ENCODE peak calls at places on chromosomes 12 and 14, in nine cellular contexts. Y, P, R, B, E, V, D, X and W are unnamed samples.

GRCh38 chr12:22334696-22335290 is at the start of gene ST8SIA1:
- DNase-seq in P (peak), Y (peak), B (no peak), E (peak), D (peak), R (peak), V (no peak), X (peak), W (peak)

GRCh38 chr12:52800259-52800917 is 4.5 kb upstream of the KRT3 start:
- DNase-seq in B (no peak), V (no peak), D (no peak), R (no peak), E (peak), X (no peak), P (no peak), Y (no peak), W (no peak)

GRCh38 chr12:50005150-50005549 is 20.1 kb downstream of the RACGAP1 start:
- DNase-seq in X (no peak), P (no peak), V (no peak), R (no peak), D (no peak), B (no peak), E (no peak), Y (no peak), W (no peak)

GRCh38 chr14:94122438-94122837 is 7.0 kb downstream of the IFI27L2 start:
- DNase-seq in R (peak), Y (no peak), V (peak), P (no peak), D (peak), B (no peak), E (no peak), X (no peak), W (no peak)

GRCh38 chr12:46660276-46660675 is 165.5 kb downstream of the SLC38A4 start:
- DNase-seq in R (no peak), X (no peak), E (no peak), Y (no peak), B (no peak), P (no peak), V (no peak), D (no peak), W (no peak)

GRCh38 chr14:92529895-92530294 is 16.3 kb downstream of the RIN3 start:
- DNase-seq in P (no peak), D (no peak), R (no peak), V (no peak), B (no peak), E (no peak), X (no peak), Y (no peak), W (no peak)

GRCh38 chr12:75364918-75365317 is 26.0 kb upstream of the GLIPR1L2 start:
- DNase-seq in X (no peak), D (no peak), V (no peak), Y (no peak), B (no peak), E (no peak), R (no peak), P (no peak), W (no peak)

GRCh38 chr12:37547611-37548010 is 769.0 kb upstream of the ALG10B start:
- DNase-seq in E (peak), P (no peak), R (no peak), X (no peak), D (no peak), V (no peak), Y (no peak), B (no peak), W (no peak)

GRCh38 chr12:123546281-123546680 is 12.8 kb upstream of the RILPL1 start:
- DNase-seq in P (no peak), Y (no peak), D (no peak), V (no peak), B (no peak), X (peak), R (no peak), E (no peak), W (no peak)

GRCh38 chr14:22557846-22558220 is 31.2 kb downstream of the DAD1 start:
- DNase-seq in V (no peak), P (no peak), R (no peak), B (no peak), D (no peak), X (no peak), Y (no peak), E (no peak), W (no peak)

GRCh38 chr14:92917041-92917940 is 5.7 kb upstream of the CHGA start:
- DNase-seq in P (no peak), R (no peak), Y (no peak), E (no peak), V (no peak), D (no peak), X (no peak), B (no peak), W (no peak)

GRCh38 chr12:25816637-25817036 is 141.8 kb upstream of the RASSF8 start:
- DNase-seq in E (no peak), V (no peak), X (no peak), B (no peak), D (no peak), Y (no peak), P (no peak), R (no peak), W (no peak)

GRCh38 chr12:93773122-93773871 is 96.1 kb downstream of the CRADD start:
- DNase-seq in X (peak), V (no peak), R (no peak), B (no peak), E (no peak), P (no peak), D (no peak), Y (no peak), W (no peak)

GRCh38 chr12:77339610-77340009 is 274.2 kb upstream of the E2F7 start:
- DNase-seq in Y (no peak), X (peak), V (no peak), R (no peak), B (no peak), P (no peak), D (no peak), E (no peak), W (no peak)

GRCh38 chr14:92944976-92945375 is 22.0 kb downstream of the CHGA start:
- DNase-seq in E (no peak), Y (no peak), V (no peak), B (no peak), X (no peak), R (no peak), D (no peak), P (no peak), W (no peak)

GRCh38 chr12:7832059-7832696 is 40.5 kb downstream of the SLC2A14 start:
- DNase-seq in Y (no peak), P (no peak), D (peak), X (peak), V (no peak), B (peak), E (no peak), R (no peak), W (no peak)

GRCh38 chr12:65333649-65334048 is 55.2 kb downstream of the MSRB3 start:
- DNase-seq in R (no peak), Y (no peak), D (no peak), X (no peak), B (no peak), V (no peak), P (no peak), E (no peak), W (no peak)

GRCh38 chr14:71163050-71163841 is 256.0 kb downstream of the PCNX1 start:
- DNase-seq in E (no peak), P (no peak), X (no peak), R (no peak), V (no peak), D (no peak), B (no peak), Y (no peak), W (no peak)

GRCh38 chr12:13156277-13156676 is 40.2 kb upstream of the EMP1 start:
- DNase-seq in E (no peak), V (no peak), B (no peak), X (no peak), D (no peak), P (no peak), R (no peak), Y (no peak), W (no peak)

GRCh38 chr14:83463500-83464098 is 1929.9 kb upstream of the SEL1L start:
- DNase-seq in R (no peak), Y (no peak), X (peak), D (peak), B (peak), E (no peak), V (peak), P (no peak), W (peak)

GRCh38 chr12:117333331-117334000 is 28.0 kb downstream of the NOS1 start:
- DNase-seq in X (no peak), B (no peak), P (no peak), R (no peak), E (no peak), D (peak), V (no peak), Y (no peak), W (no peak)

GRCh38 chr12:102903318-102904007 is 13.6 kb downstream of the PAH start:
- DNase-seq in D (no peak), P (no peak), Y (no peak), X (no peak), V (no peak), E (no peak), R (no peak), B (peak), W (no peak)

GRCh38 chr12:33265900-33266299 is 173.7 kb downstream of the SYT10 start:
- DNase-seq in Y (no peak), E (no peak), D (no peak), X (no peak), R (no peak), P (no peak), B (no peak), V (no peak), W (no peak)

GRCh38 chr14:48027115-48027514 is 351.7 kb upstream of the MDGA2 start:
- DNase-seq in B (no peak), D (no peak), R (no peak), P (no peak), Y (no peak), E (no peak), X (no peak), V (no peak), W (no peak)

GRCh38 chr14:58633831-58634230 is 3.9 kb upstream of the DACT1 start:
- DNase-seq in X (no peak), Y (no peak), P (no peak), D (no peak), V (no peak), E (no peak), B (no peak), R (no peak), W (no peak)

GRCh38 chr12:106031736-106032135 is 107.0 kb downstream of the NUAK1 start:
- DNase-seq in V (no peak), X (no peak), R (no peak), P (no peak), E (no peak), D (no peak), Y (no peak), B (no peak), W (no peak)

GRCh38 chr14:94180655-94181271 is 6.6 kb downstream of the PPP4R4 start:
- DNase-seq in D (no peak), Y (no peak), B (peak), X (peak), R (no peak), V (no peak), E (no peak), P (no peak), W (no peak)

GRCh38 chr14:75675265-75675960 is 14.4 kb downstream of the TTLL5 start:
- DNase-seq in V (no peak), B (no peak), R (no peak), Y (no peak), E (no peak), D (no peak), P (no peak), X (peak), W (no peak)
- TF ChIP-seq CTCF in V (no peak), B (no peak), R (no peak), Y (no peak), E (no peak), D (peak), P (no peak), X (peak), W (no peak)

DNA sequence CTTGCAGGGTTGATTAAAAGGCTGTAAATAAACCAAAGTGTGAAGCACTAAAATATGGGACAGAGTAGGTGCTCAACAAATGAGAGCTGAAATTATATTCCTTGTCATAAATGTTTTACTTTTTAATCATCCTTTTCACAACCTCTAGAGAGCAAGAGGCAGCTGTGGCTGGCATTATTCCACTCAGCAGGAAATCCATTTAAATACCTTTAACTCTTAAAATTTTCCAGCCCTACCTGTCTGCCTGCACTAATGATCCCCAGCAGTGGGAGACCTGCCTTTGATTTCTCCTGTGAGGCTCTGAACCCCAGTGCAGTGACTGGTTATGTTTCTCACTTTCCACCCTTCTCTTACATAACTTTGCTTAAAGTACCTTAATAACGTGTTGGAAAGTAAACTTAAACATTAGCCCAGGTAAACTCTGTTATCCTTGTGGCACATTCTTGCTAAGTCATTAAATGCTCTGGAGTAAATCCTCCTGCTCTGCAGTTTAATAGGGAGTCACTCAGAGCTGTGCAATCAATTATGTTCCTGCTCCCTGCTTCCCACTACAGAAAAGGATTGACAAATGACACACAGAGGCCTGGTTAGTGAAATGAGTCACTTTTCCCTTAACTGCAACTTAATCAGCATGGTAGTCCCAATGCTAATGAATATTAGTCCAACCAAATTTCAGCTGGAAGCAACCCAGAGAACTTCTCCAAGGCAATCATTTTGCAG is 755.6 kb upstream of the USP15 start:
- DNase-seq in Y (no peak), D (no peak), P (no peak), E (no peak), R (no peak), B (no peak), X (peak), V (no peak), W (no peak)
- H3K4me3 ChIP-seq in Y (no peak), D (no peak), P (no peak), E (no peak), R (no peak), B (no peak), X (no peak), V (no peak), W (no peak)

GRCh38 chr14:31934767-31935266 is 142.3 kb upstream of the ARHGAP5 start:
- DNase-seq in P (peak), X (peak), V (no peak), Y (no peak), E (no peak), D (peak), R (no peak), B (peak), W (peak)
- TF ChIP-seq CTCF in P (peak), X (peak), V (peak), Y (peak), E (peak), D (peak), R (peak), B (peak), W (no peak)

DNA sequence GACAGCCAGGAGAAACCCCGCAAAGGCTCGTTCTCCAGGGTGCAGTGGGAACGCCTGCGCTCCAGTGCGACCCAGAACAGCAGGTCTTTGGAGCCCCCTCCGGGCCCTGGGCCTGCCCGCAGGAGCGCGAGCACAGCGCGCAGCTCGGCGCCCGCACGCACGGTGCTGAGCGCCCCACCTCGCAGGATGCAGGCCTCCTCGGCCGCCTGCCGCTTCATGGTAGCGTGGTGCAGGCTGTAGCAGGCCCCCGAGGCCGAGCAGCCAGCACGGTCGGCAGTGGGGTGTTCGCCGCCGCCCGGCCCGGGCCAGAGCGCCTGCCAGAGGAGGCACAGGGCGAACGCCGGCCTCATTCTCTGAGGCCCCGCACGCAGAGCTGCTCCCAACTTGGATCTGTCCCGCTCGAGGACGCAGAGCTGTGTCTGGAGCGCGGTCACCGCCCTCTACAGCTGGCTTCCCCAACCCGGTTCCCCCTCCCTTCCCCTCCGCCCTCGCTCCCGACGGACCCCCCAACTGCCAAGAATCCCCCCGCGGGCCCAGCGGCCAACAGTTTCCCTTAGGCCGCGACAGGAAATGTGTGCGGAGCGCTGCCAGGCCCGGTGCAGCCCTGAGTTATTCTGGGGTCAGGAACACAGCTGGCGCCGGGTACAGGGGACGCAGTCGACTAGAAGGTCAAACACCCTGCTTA is at the start of gene CLEC14A:
- DNase-seq in E (peak), R (peak), D (no peak), V (no peak), B (no peak), P (peak), Y (no peak), X (no peak), W (peak)
- H3K4me3 ChIP-seq in E (peak), R (peak), D (no peak), V (peak), B (no peak), P (peak), Y (peak), X (no peak), W (peak)

DNA sequence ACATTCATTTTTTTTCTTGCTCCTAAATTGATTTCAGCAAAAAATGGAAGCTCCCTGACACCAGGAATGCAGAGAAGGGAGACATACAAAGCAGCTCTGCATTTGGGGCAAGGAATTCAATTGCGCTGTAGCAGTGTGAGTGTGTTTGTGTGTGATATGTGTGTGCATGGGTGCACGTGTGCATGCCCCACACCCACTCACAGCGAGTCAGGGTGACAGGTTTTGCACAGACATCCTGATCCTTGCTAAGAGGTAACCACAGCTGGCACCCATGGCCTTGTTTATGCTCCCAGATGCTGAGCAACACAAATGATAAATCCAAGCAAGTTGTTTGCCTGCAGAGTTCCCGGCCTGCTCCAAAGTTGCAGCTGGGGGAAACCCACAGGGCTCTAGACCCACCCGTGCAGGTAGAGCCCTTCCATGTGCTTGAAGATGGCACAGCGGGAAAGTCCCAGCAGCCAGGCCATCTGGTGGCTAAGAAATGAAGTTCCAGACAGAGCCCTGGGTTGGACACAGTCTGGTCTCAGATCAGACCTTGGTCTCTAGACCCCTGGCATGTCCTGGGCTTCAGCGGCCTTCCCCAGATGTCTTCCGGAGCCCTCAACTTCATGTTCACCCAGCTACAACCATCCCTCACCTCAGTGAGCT is 25.8 kb upstream of the BDKRB2 start:
- DNase-seq in V (no peak), R (no peak), D (peak), B (no peak), Y (no peak), E (no peak), P (no peak), X (no peak), W (no peak)
- TF ChIP-seq CTCF in V (no peak), R (no peak), D (peak), B (no peak), Y (no peak), E (no peak), P (no peak), X (peak), W (no peak)

DNA sequence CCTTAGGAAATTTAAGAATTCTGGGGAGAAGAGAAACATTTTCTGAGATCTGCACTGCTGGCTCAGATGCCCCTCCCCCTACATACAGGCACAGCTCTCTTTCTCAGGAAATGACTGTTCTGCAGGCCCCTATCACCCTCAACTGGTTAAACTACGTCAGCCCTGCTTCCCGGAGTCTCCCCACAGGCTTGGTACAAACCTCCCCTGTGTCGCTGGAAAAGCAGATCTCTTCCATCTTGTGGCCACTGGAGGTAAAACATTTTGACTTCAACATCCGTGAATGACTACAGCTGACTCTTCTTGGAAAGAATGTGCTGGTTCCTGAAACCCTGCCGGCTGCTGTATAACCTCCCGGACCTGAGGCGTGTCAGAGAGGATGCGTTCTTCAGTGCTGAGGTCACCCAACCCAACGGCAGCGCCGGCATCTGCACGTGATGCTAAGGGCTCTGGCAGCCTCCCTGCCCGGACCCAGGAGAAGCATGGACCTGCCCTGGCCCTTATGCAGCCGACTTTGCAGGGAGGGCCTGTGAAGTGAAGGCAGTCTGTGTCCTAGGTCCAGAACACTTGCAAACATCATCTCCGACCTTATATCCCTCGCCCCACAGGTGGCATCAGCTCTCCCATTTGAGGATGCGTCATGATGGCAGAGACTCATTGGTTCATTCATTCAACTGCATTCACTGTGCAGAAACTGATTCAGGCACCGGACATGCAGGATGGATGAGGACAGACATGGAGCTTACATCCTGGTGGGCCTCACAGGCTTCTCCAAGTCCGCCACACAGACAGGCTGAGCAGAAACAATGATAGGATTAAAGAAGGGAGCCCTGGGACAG is 129.2 kb downstream of the GCH1 start:
- DNase-seq in D (peak), B (peak), X (peak), V (no peak), Y (peak), E (peak), R (peak), P (peak), W (peak)
- H3K4me3 ChIP-seq in D (no peak), B (peak), X (no peak), V (peak), Y (no peak), E (no peak), R (no peak), P (peak), W (no peak)

DNA sequence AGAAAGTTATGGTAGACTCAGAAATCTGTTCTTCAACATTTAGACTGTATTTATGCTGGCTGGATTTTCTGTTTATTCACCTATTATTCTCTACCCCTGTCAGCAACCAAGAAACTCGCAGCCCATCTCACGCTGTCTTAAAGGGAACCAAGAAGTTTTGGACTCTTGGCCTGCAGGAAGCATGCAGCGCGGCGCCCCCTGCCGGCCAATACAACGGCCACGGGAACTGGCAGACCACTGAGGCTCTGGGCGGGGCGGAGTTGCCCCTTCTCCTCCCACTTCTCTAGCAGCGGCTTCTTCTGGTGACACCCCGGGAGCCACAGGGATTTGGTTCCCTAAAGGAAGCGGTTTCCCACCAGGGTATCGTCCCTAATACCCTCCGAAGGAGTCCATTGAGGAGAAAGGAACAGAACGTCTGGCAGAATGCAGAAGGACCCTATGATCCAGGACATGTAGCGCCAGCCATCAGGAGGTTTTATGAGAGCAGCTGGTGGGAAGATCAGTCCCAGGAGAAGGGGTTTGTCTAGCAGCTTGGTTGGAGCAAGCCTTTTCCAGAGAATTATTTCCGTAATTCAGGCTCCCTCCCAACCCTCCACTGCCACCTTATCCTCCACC is 21.0 kb upstream of the RNASE2 start:
- DNase-seq in P (peak), B (peak), R (peak), Y (no peak), V (no peak), X (no peak), E (peak), D (peak), W (no peak)
- TF ChIP-seq CTCF in P (peak), B (peak), R (peak), Y (no peak), V (peak), X (peak), E (peak), D (peak), W (no peak)